ENCODE peak calls at places on chromosomes 16 and 17, in eight cellular contexts. One of them, this sample, is unnamed.

GRCh38 chr17:66540131-66540781 is 237.8 kb downstream of the PRKCA start:
- DNase-seq in dorsolateral prefrontal cortex: peak
- DNase-seq in fibroblast of villous mesenchyme: peak
- DNase-seq in mucosa of descending colon: peak
- DNase-seq in heart left ventricle: peak
- DNase-seq in colonic mucosa: no peak
- DNase-seq in psoas muscle: no peak
- DNase-seq in foreskin fibroblast: peak
- DNase-seq in this sample: peak

GRCh38 chr17:32487460-32488176 is 825 bp downstream of the CDK5R1 start:
- DNase-seq in dorsolateral prefrontal cortex: no peak
- DNase-seq in fibroblast of villous mesenchyme: peak
- DNase-seq in mucosa of descending colon: peak
- DNase-seq in heart left ventricle: peak
- DNase-seq in colonic mucosa: no peak
- DNase-seq in psoas muscle: no peak
- DNase-seq in foreskin fibroblast: peak
- DNase-seq in this sample: peak

GRCh38 chr17:13594310-13594709 is 7.4 kb downstream of the HS3ST3A1 start:
- DNase-seq in dorsolateral prefrontal cortex: no peak
- DNase-seq in fibroblast of villous mesenchyme: peak
- DNase-seq in mucosa of descending colon: no peak
- DNase-seq in heart left ventricle: no peak
- DNase-seq in colonic mucosa: no peak
- DNase-seq in psoas muscle: no peak
- DNase-seq in foreskin fibroblast: peak
- DNase-seq in this sample: no peak

GRCh38 chr17:79630821-79631639 is 20.2 kb upstream of the RBFOX3 start:
- DNase-seq in dorsolateral prefrontal cortex: peak
- DNase-seq in fibroblast of villous mesenchyme: no peak
- DNase-seq in mucosa of descending colon: no peak
- DNase-seq in heart left ventricle: no peak
- DNase-seq in colonic mucosa: no peak
- DNase-seq in psoas muscle: peak
- DNase-seq in foreskin fibroblast: no peak
- DNase-seq in this sample: no peak

GRCh38 chr16:88840589-88841215 is 16.0 kb downstream of the GALNS start:
- DNase-seq in dorsolateral prefrontal cortex: peak
- DNase-seq in fibroblast of villous mesenchyme: no peak
- DNase-seq in mucosa of descending colon: no peak
- DNase-seq in heart left ventricle: no peak
- DNase-seq in colonic mucosa: no peak
- DNase-seq in psoas muscle: no peak
- DNase-seq in foreskin fibroblast: no peak
- DNase-seq in this sample: no peak

GRCh38 chr17:50924800-50925199 is 58.6 kb upstream of the TOB1 start:
- DNase-seq in dorsolateral prefrontal cortex: no peak
- DNase-seq in fibroblast of villous mesenchyme: no peak
- DNase-seq in mucosa of descending colon: no peak
- DNase-seq in heart left ventricle: no peak
- DNase-seq in colonic mucosa: no peak
- DNase-seq in psoas muscle: peak
- DNase-seq in foreskin fibroblast: no peak
- DNase-seq in this sample: no peak

GRCh38 chr17:19703106-19703775 is 13.1 kb downstream of the SLC47A2 start:
- DNase-seq in dorsolateral prefrontal cortex: no peak
- DNase-seq in fibroblast of villous mesenchyme: no peak
- DNase-seq in mucosa of descending colon: no peak
- DNase-seq in heart left ventricle: no peak
- DNase-seq in colonic mucosa: no peak
- DNase-seq in psoas muscle: no peak
- DNase-seq in foreskin fibroblast: no peak
- DNase-seq in this sample: no peak

GRCh38 chr17:74881073-74881472 is 8.3 kb upstream of the FDXR start:
- DNase-seq in dorsolateral prefrontal cortex: no peak
- DNase-seq in fibroblast of villous mesenchyme: no peak
- DNase-seq in mucosa of descending colon: no peak
- DNase-seq in heart left ventricle: no peak
- DNase-seq in colonic mucosa: no peak
- DNase-seq in psoas muscle: no peak
- DNase-seq in foreskin fibroblast: no peak
- DNase-seq in this sample: no peak

GRCh38 chr16:12311309-12311708 is 334.8 kb downstream of the SNX29 start:
- DNase-seq in dorsolateral prefrontal cortex: no peak
- DNase-seq in fibroblast of villous mesenchyme: no peak
- DNase-seq in mucosa of descending colon: no peak
- DNase-seq in heart left ventricle: no peak
- DNase-seq in colonic mucosa: no peak
- DNase-seq in psoas muscle: no peak
- DNase-seq in foreskin fibroblast: no peak
- DNase-seq in this sample: no peak

GRCh38 chr17:12619444-12620199 is 46.1 kb upstream of the MYOCD start:
- DNase-seq in dorsolateral prefrontal cortex: no peak
- DNase-seq in fibroblast of villous mesenchyme: peak
- DNase-seq in mucosa of descending colon: no peak
- DNase-seq in heart left ventricle: no peak
- DNase-seq in colonic mucosa: no peak
- DNase-seq in psoas muscle: no peak
- DNase-seq in foreskin fibroblast: no peak
- DNase-seq in this sample: peak

GRCh38 chr17:79836952-79837887 is 2.0 kb downstream of the CBX4 start:
- DNase-seq in dorsolateral prefrontal cortex: no peak
- DNase-seq in fibroblast of villous mesenchyme: peak
- DNase-seq in mucosa of descending colon: peak
- DNase-seq in heart left ventricle: peak
- DNase-seq in colonic mucosa: peak
- DNase-seq in psoas muscle: peak
- DNase-seq in foreskin fibroblast: peak
- DNase-seq in this sample: peak

GRCh38 chr16:57592591-57593003 is 35.8 kb upstream of the ADGRG1 start:
- DNase-seq in dorsolateral prefrontal cortex: no peak
- DNase-seq in fibroblast of villous mesenchyme: no peak
- DNase-seq in mucosa of descending colon: peak
- DNase-seq in heart left ventricle: no peak
- DNase-seq in colonic mucosa: no peak
- DNase-seq in psoas muscle: no peak
- DNase-seq in foreskin fibroblast: no peak
- DNase-seq in this sample: no peak

GRCh38 chr16:72042157-72042660 is 12.1 kb upstream of the HP start:
- DNase-seq in dorsolateral prefrontal cortex: no peak
- DNase-seq in fibroblast of villous mesenchyme: no peak
- DNase-seq in mucosa of descending colon: no peak
- DNase-seq in heart left ventricle: no peak
- DNase-seq in colonic mucosa: no peak
- DNase-seq in psoas muscle: peak
- DNase-seq in foreskin fibroblast: no peak
- DNase-seq in this sample: no peak

GRCh38 chr17:46212634-46213435 is 19.6 kb upstream of the KANSL1 start:
- DNase-seq in dorsolateral prefrontal cortex: no peak
- DNase-seq in fibroblast of villous mesenchyme: peak
- DNase-seq in mucosa of descending colon: no peak
- DNase-seq in heart left ventricle: peak
- DNase-seq in colonic mucosa: peak
- DNase-seq in psoas muscle: no peak
- DNase-seq in foreskin fibroblast: peak
- DNase-seq in this sample: peak

GRCh38 chr16:13931845-13932244 is 11.9 kb downstream of the ERCC4 start:
- DNase-seq in dorsolateral prefrontal cortex: no peak
- DNase-seq in fibroblast of villous mesenchyme: no peak
- DNase-seq in mucosa of descending colon: no peak
- DNase-seq in heart left ventricle: no peak
- DNase-seq in colonic mucosa: no peak
- DNase-seq in psoas muscle: no peak
- DNase-seq in foreskin fibroblast: no peak
- DNase-seq in this sample: no peak

GRCh38 chr16:13937411-13937810 is 17.5 kb downstream of the ERCC4 start:
- DNase-seq in dorsolateral prefrontal cortex: no peak
- DNase-seq in fibroblast of villous mesenchyme: no peak
- DNase-seq in mucosa of descending colon: no peak
- DNase-seq in heart left ventricle: no peak
- DNase-seq in colonic mucosa: no peak
- DNase-seq in psoas muscle: no peak
- DNase-seq in foreskin fibroblast: no peak
- DNase-seq in this sample: no peak

GRCh38 chr16:13936596-13937081 is 16.7 kb downstream of the ERCC4 start:
- DNase-seq in dorsolateral prefrontal cortex: no peak
- DNase-seq in fibroblast of villous mesenchyme: peak
- DNase-seq in mucosa of descending colon: no peak
- DNase-seq in heart left ventricle: no peak
- DNase-seq in colonic mucosa: no peak
- DNase-seq in psoas muscle: peak
- DNase-seq in foreskin fibroblast: peak
- DNase-seq in this sample: peak

GRCh38 chr16:13938480-13938879 is 18.5 kb downstream of the ERCC4 start:
- DNase-seq in dorsolateral prefrontal cortex: no peak
- DNase-seq in fibroblast of villous mesenchyme: no peak
- DNase-seq in mucosa of descending colon: no peak
- DNase-seq in heart left ventricle: no peak
- DNase-seq in colonic mucosa: no peak
- DNase-seq in psoas muscle: no peak
- DNase-seq in foreskin fibroblast: no peak
- DNase-seq in this sample: no peak

DNA sequence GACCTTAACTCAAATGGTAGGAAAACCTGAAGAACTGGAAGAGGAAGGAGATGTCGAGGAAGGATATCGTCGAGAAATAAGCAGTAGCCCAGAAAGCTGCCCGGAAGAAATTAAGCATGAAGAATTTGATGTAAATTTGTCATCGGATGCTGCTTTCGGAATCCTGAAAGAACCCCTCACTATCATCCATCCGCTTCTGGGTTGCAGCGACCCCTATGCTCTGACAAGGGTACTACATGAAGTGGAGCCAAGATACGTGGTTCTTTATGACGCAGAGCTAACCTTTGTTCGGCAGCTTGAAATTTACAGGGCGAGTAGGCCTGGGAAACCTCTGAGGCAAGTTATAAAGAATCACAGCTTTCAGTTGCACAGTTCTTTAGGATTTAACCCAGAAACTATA is 15.5 kb downstream of the ERCC4 start:
- DNase-seq in dorsolateral prefrontal cortex: no peak
- DNase-seq in fibroblast of villous mesenchyme: no peak
- DNase-seq in mucosa of descending colon: no peak
- DNase-seq in heart left ventricle: no peak
- DNase-seq in colonic mucosa: no peak
- DNase-seq in psoas muscle: no peak
- DNase-seq in foreskin fibroblast: no peak
- DNase-seq in this sample: no peak
- TF ChIP-seq CTCF in dorsolateral prefrontal cortex: peak
- TF ChIP-seq CTCF in fibroblast of villous mesenchyme: peak
- TF ChIP-seq CTCF in mucosa of descending colon: peak
- TF ChIP-seq CTCF in heart left ventricle: peak
- TF ChIP-seq CTCF in colonic mucosa: no peak
- TF ChIP-seq CTCF in psoas muscle: peak
- TF ChIP-seq CTCF in foreskin fibroblast: peak
- TF ChIP-seq CTCF in this sample: peak

GRCh38 chr17:44110823-44111633 is 12.4 kb downstream of the HDAC5 start:
- DNase-seq in dorsolateral prefrontal cortex: peak
- DNase-seq in fibroblast of villous mesenchyme: peak
- DNase-seq in mucosa of descending colon: peak
- DNase-seq in heart left ventricle: peak
- DNase-seq in colonic mucosa: peak
- DNase-seq in psoas muscle: peak
- DNase-seq in foreskin fibroblast: peak
- DNase-seq in this sample: peak

GRCh38 chr17:44109312-44109630 is 14.2 kb downstream of the HDAC5 start:
- DNase-seq in dorsolateral prefrontal cortex: no peak
- DNase-seq in fibroblast of villous mesenchyme: no peak
- DNase-seq in mucosa of descending colon: no peak
- DNase-seq in heart left ventricle: no peak
- DNase-seq in colonic mucosa: no peak
- DNase-seq in psoas muscle: no peak
- DNase-seq in foreskin fibroblast: no peak
- DNase-seq in this sample: no peak

GRCh38 chr17:44108440-44109311 is 14.8 kb downstream of the HDAC5 start:
- DNase-seq in dorsolateral prefrontal cortex: no peak
- DNase-seq in fibroblast of villous mesenchyme: peak
- DNase-seq in mucosa of descending colon: peak
- DNase-seq in heart left ventricle: peak
- DNase-seq in colonic mucosa: peak
- DNase-seq in psoas muscle: peak
- DNase-seq in foreskin fibroblast: peak
- DNase-seq in this sample: no peak

GRCh38 chr17:44111777-44112176 is 11.7 kb downstream of the HDAC5 start:
- DNase-seq in dorsolateral prefrontal cortex: no peak
- DNase-seq in fibroblast of villous mesenchyme: no peak
- DNase-seq in mucosa of descending colon: no peak
- DNase-seq in heart left ventricle: no peak
- DNase-seq in colonic mucosa: no peak
- DNase-seq in psoas muscle: no peak
- DNase-seq in foreskin fibroblast: no peak
- DNase-seq in this sample: no peak

DNA sequence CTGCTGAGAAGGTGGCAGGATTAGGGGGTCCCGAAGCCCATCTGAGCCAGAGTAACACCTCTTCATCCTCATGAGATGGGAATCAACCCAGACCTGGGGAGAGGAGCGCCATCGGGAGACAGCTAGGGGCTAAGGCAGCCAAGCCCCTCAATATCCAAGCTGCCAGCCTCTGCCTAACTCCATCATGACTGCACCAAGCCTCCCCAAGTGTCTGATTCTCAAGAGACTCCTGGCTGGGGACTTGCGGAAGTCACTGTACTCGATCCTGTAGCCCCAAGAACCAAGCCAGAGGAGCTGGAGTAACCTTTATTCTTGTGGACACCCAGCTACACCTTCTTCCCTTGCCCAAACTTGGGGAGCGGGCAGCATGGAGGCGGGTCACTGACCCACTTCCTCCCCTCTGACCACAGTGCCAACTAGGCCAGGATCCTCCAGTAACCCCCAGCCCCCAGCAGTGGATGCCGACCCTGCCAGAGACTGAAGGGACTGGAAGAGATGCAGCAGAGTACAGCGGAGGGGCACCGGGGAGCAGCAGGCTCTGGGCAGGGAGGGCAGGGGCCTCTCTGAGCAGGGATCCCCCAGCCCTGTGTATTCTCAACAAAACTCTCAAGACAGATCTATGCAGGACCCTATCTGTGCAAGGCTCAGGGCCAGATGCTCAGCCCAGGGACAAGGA is 13.3 kb downstream of the HDAC5 start:
- DNase-seq in dorsolateral prefrontal cortex: no peak
- DNase-seq in fibroblast of villous mesenchyme: no peak
- DNase-seq in mucosa of descending colon: no peak
- DNase-seq in heart left ventricle: no peak
- DNase-seq in colonic mucosa: no peak
- DNase-seq in psoas muscle: no peak
- DNase-seq in foreskin fibroblast: no peak
- DNase-seq in this sample: no peak
- H3K4me3 ChIP-seq in dorsolateral prefrontal cortex: peak
- H3K4me3 ChIP-seq in fibroblast of villous mesenchyme: peak
- H3K4me3 ChIP-seq in mucosa of descending colon: no peak
- H3K4me3 ChIP-seq in heart left ventricle: peak
- H3K4me3 ChIP-seq in colonic mucosa: peak
- H3K4me3 ChIP-seq in psoas muscle: peak
- H3K4me3 ChIP-seq in foreskin fibroblast: peak
- H3K4me3 ChIP-seq in this sample: peak

GRCh38 chr16:67100569-67101300 is 9.0 kb upstream of the PHAF1 start:
- DNase-seq in dorsolateral prefrontal cortex: no peak
- DNase-seq in fibroblast of villous mesenchyme: peak
- DNase-seq in mucosa of descending colon: no peak
- DNase-seq in heart left ventricle: no peak
- DNase-seq in colonic mucosa: no peak
- DNase-seq in psoas muscle: no peak
- DNase-seq in foreskin fibroblast: peak
- DNase-seq in this sample: peak
- TF ChIP-seq CTCF in dorsolateral prefrontal cortex: peak
- TF ChIP-seq CTCF in fibroblast of villous mesenchyme: peak
- TF ChIP-seq CTCF in mucosa of descending colon: no peak
- TF ChIP-seq CTCF in heart left ventricle: peak
- TF ChIP-seq CTCF in colonic mucosa: no peak
- TF ChIP-seq CTCF in psoas muscle: peak
- TF ChIP-seq CTCF in foreskin fibroblast: peak
- TF ChIP-seq CTCF in this sample: peak

GRCh38 chr17:59219992-59220327 is 351 bp upstream of the GDPD1 start:
- DNase-seq in dorsolateral prefrontal cortex: no peak
- DNase-seq in fibroblast of villous mesenchyme: no peak
- DNase-seq in mucosa of descending colon: no peak
- DNase-seq in heart left ventricle: no peak
- DNase-seq in colonic mucosa: no peak
- DNase-seq in psoas muscle: no peak
- DNase-seq in foreskin fibroblast: no peak
- DNase-seq in this sample: no peak
- H3K4me3 ChIP-seq in dorsolateral prefrontal cortex: peak
- H3K4me3 ChIP-seq in fibroblast of villous mesenchyme: peak
- H3K4me3 ChIP-seq in mucosa of descending colon: no peak
- H3K4me3 ChIP-seq in heart left ventricle: no peak
- H3K4me3 ChIP-seq in colonic mucosa: peak
- H3K4me3 ChIP-seq in psoas muscle: peak
- H3K4me3 ChIP-seq in foreskin fibroblast: peak
- H3K4me3 ChIP-seq in this sample: peak